ENCODE peak calls at places on chromosomes 11 and 22, in five cellular contexts. L, Y, Z, P and G are unnamed samples. For H3K27me3, the result is how much of the 10 kb centered on the place peaks cover.

GRCh38 chr22:38733329-38734202 is 22.2 kb downstream of the SUN2 start:
- DNase-seq in L (peak), Y (no peak), Z (peak), P (peak), G (no peak)

GRCh38 chr11:8202428-8203160 is 33.8 kb upstream of the RIC3 start:
- DNase-seq in L (no peak), Y (no peak), Z (no peak), P (no peak), G (no peak)

GRCh38 chr11:67558084-67558772 is 25.4 kb upstream of the GSTP1 start:
- DNase-seq in L (peak), Y (no peak), Z (no peak), P (no peak), G (no peak)

GRCh38 chr11:64144587-64145295 is 21.2 kb downstream of the MACROD1 start:
- DNase-seq in L (no peak), Y (no peak), Z (no peak), P (no peak), G (no peak)

GRCh38 chr11:18650859-18651557 is 16.9 kb upstream of the SPTY2D1 start:
- DNase-seq in L (peak), Y (peak), Z (peak), P (peak), G (no peak)

GRCh38 chr22:48496226-48496845 is 1331.3 kb downstream of the BRD1 start:
- DNase-seq in L (no peak), Y (no peak), Z (no peak), P (no peak), G (no peak)

GRCh38 chr11:13007702-13008435 is 1.2 kb upstream of the RASSF10 start:
- DNase-seq in L (no peak), Y (no peak), Z (no peak), P (no peak), G (no peak)

GRCh38 chr11:44774131-44774530 is 47.4 kb downstream of the TSPAN18 start:
- DNase-seq in L (peak), Y (no peak), Z (peak), P (no peak), G (no peak)

GRCh38 chr11:4466168-4466891 is 16.1 kb upstream of the OR52K1 start:
- DNase-seq in L (no peak), Y (no peak), Z (peak), P (no peak), G (no peak)

GRCh38 chr22:45977003-45977395 is at the start of gene WNT7B:
- DNase-seq in L (no peak), Y (no peak), Z (peak), P (peak), G (no peak)

GRCh38 chr11:94417386-94417987 is 16.3 kb upstream of the GPR83 start:
- DNase-seq in L (no peak), Y (no peak), Z (peak), P (peak), G (no peak)

GRCh38 chr11:1310772-1311468 is 1.5 kb upstream of the TOLLIP start:
- DNase-seq in L (no peak), Y (no peak), Z (no peak), P (no peak), G (no peak)

GRCh38 chr11:34644669-34645406 is 23.9 kb downstream of the EHF start:
- DNase-seq in L (no peak), Y (no peak), Z (no peak), P (no peak), G (peak)

GRCh38 chr11:111565111-111565720 is 24.7 kb downstream of the LAYN start:
- DNase-seq in L (peak), Y (peak), Z (peak), P (peak), G (no peak)

GRCh38 chr22:19959043-19959586 is 17.5 kb upstream of the TXNRD2 start:
- DNase-seq in L (peak), Y (peak), Z (peak), P (no peak), G (no peak)
- H3K4me3 ChIP-seq in L (no peak), Y (peak), Z (peak), P (no peak), G (peak)

DNA sequence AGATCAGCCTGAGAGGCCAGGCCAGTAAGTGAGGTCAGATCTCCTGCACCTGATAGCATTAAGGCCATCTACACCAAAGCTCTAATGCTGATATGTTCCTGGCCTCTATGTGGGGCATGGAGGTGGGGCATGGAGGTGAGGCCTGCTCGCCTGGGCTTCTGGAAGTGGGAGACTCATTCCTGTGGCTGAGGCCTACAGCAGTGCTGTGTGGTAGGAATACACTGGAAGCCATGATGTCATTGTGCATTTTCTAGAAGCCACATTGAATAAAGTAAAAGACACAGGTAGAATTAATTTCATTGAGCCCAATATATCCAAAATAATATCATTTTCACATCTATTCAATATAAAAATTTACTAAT is 2.7 kb downstream of the PNPLA3 start:
- DNase-seq in L (no peak), Y (no peak), Z (no peak), P (no peak), G (no peak)
- H3K27me3 ChIP-seq in L (under half), Y (under half), Z (under half), P (half or more), G (under half)

GRCh38 chr11:59135648-59136461 is 6.8 kb upstream of the FAM111A start:
- DNase-seq in L (peak), Y (peak), Z (peak), P (peak), G (peak)
- H3K4me3 ChIP-seq in L (no peak), Y (no peak), Z (no peak), P (no peak), G (no peak)

GRCh38 chr11:134407923-134408322 is 4.1 kb downstream of the B3GAT1 start:
- DNase-seq in L (no peak), Y (no peak), Z (no peak), P (no peak), G (no peak)

GRCh38 chr11:134405841-134406240 is 6.2 kb downstream of the B3GAT1 start:
- DNase-seq in L (no peak), Y (no peak), Z (no peak), P (no peak), G (no peak)

GRCh38 chr11:134406264-134407185 is 5.5 kb downstream of the B3GAT1 start:
- DNase-seq in L (no peak), Y (no peak), Z (no peak), P (no peak), G (no peak)

GRCh38 chr11:134405436-134405835 is 6.6 kb downstream of the B3GAT1 start:
- DNase-seq in L (no peak), Y (no peak), Z (no peak), P (no peak), G (no peak)

DNA sequence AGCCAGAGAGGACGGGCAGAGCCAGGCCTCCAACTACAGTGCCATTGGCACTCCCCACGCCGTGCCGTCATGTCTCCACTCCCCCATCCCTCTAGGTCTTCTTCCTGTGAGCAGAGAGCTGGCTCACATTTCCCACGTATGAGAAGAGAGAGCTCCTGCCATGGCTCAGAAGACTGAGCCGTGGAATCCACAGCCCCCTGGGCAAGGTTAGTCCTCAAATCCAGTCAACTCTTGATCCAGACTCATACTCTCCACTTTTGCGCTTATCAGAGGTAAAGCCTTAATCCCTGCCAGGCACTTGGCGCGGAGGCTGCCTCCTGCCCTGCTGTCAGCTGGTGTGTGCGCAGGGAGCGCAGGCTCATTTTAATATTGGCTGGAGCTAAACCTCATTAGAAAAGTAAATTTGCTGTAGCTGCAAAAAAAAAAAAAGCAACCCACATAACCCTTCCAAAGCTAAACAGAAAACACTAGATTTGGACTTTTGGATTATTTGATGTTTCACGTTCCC is 4.7 kb downstream of the B3GAT1 start:
- DNase-seq in L (no peak), Y (no peak), Z (no peak), P (no peak), G (no peak)
- H3K27me3 ChIP-seq in L (under half), Y (under half), Z (under half), P (under half), G (under half)

DNA sequence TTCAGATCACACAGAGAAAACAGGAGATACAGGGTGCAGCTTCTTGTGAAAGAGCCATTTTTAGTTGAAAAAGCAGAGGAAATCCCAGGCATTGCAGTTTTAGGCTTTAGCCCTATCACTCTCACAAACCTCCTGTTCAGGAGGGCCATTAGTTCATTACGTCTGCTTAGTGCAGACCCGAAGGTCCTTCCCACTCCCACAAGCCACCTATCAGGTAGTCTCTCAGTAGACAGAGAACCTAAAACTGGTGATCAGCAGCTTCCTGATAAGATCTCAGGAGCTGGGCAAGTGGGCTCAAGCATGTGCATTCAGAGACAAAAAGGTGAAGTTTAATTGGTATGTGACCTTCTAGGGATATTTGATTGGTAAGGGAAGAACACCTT is 4.3 kb downstream of the GLYAT start:
- DNase-seq in L (no peak), Y (no peak), Z (no peak), P (no peak), G (no peak)
- H3K4me3 ChIP-seq in L (no peak), Y (no peak), Z (no peak), P (no peak), G (no peak)

GRCh38 chr22:33053323-33053722 is 4.9 kb downstream of the SYN3 start:
- DNase-seq in L (no peak), Y (no peak), Z (no peak), P (no peak), G (no peak)
- H3K27me3 ChIP-seq in L (under half), Y (under half), Z (under half), P (under half), G (under half)

DNA sequence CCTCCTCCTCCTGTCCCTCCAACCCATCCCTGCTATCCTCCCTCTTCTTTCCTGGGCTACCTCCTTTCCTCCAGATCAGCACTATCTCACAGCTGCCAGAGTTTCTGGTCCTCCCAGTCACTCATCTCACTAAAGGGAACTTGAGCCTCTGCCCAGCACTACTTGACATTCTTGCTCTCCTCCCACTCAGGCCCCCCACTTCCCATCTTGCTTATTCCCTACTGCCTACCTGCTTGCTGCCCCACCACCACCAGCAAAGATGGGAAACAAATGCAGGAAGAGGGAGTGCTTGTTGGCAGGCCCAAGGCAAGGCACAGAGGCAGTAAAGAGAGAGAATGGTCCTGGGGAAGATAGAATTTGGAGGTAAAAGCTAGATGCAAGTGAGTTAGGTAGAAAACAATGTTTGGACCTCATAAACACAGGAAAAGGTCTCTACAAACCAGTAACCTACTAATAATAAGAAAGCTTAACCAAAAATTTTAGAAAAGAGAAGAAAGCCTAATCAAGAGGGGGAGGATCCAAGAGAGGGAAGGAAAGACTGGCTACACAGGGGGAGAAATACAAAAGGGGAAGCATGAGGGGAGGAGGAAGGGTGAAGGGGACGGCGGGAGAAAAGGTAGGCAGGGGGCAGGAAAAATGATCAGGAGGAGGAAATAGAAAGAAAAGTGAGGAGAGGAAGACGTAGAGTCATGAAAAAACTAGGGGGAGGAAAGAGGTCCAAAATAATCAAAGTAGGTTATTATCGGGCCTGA is 63.6 kb downstream of the PAK1 start:
- DNase-seq in L (no peak), Y (no peak), Z (peak), P (no peak), G (no peak)
- H3K4me3 ChIP-seq in L (peak), Y (no peak), Z (peak), P (no peak), G (no peak)